ENCODE peak calls at places on chromosomes 6 and 20, in ten cellular contexts. Q, R, E, T, K, O, W, I, H and S are unnamed samples.

GRCh38 chr6:27865952-27866369 is 46.2 kb downstream of the OR2B2 start:
- DNase-seq in Q (no peak), R (no peak), E (no peak), T (no peak), K (no peak), O (no peak), W (peak), I (peak), H (peak), S (no peak)

GRCh38 chr6:90123796-90124195 is 172.8 kb downstream of the BACH2 start:
- DNase-seq in Q (no peak), R (peak), E (no peak), T (no peak), K (no peak), O (no peak), W (no peak), I (no peak), H (no peak), S (no peak)

GRCh38 chr6:48813821-48814220 is 649.2 kb downstream of the MMUT start:
- DNase-seq in Q (no peak), R (peak), E (no peak), T (no peak), K (no peak), O (no peak), W (no peak), I (no peak), H (no peak), S (no peak)

GRCh38 chr6:1222426-1223311 is 89.2 kb upstream of the FOXQ1 start:
- DNase-seq in Q (no peak), R (no peak), E (no peak), T (no peak), K (no peak), O (peak), W (no peak), I (no peak), H (no peak), S (no peak)

GRCh38 chr6:12538881-12539357 is 177.6 kb upstream of the PHACTR1 start:
- DNase-seq in Q (no peak), R (no peak), E (no peak), T (peak), K (no peak), O (peak), W (no peak), I (peak), H (no peak), S (no peak)

GRCh38 chr6:150377211-150377781 is 8.5 kb downstream of the IYD start:
- DNase-seq in Q (no peak), R (no peak), E (no peak), T (peak), K (no peak), O (no peak), W (no peak), I (no peak), H (no peak), S (no peak)

GRCh38 chr20:48359692-48360337 is 468.0 kb downstream of the PREX1 start:
- DNase-seq in Q (no peak), R (no peak), E (no peak), T (no peak), K (no peak), O (no peak), W (peak), I (no peak), H (no peak), S (no peak)

GRCh38 chr6:108194503-108194902 is 28.7 kb downstream of the NR2E1 start:
- DNase-seq in Q (no peak), R (no peak), E (no peak), T (no peak), K (no peak), O (no peak), W (no peak), I (no peak), H (no peak), S (no peak)

GRCh38 chr20:16292227-16292626 is 281.0 kb downstream of the KIF16B start:
- DNase-seq in Q (no peak), R (peak), E (no peak), T (no peak), K (no peak), O (no peak), W (no peak), I (no peak), H (peak), S (no peak)

GRCh38 chr20:34017610-34018009 is 23.9 kb downstream of the RALY start:
- DNase-seq in Q (no peak), R (peak), E (no peak), T (no peak), K (no peak), O (no peak), W (no peak), I (no peak), H (peak), S (peak)

GRCh38 chr6:134813146-134813545 is 136.8 kb downstream of the ALDH8A1 start:
- DNase-seq in Q (no peak), R (no peak), E (no peak), T (no peak), K (no peak), O (no peak), W (no peak), I (no peak), H (peak), S (peak)

GRCh38 chr6:42091718-42092023 is 41.3 kb downstream of the TAF8 start:
- DNase-seq in Q (no peak), R (no peak), E (no peak), T (no peak), K (no peak), O (no peak), W (no peak), I (no peak), H (no peak), S (no peak)

GRCh38 chr6:128743974-128744765 is 138.8 kb upstream of the LAMA2 start:
- DNase-seq in Q (no peak), R (no peak), E (no peak), T (no peak), K (no peak), O (no peak), W (no peak), I (no peak), H (no peak), S (no peak)

GRCh38 chr6:107989166-107990094 is 31.4 kb upstream of the SEC63 start:
- DNase-seq in Q (no peak), R (no peak), E (no peak), T (no peak), K (no peak), O (no peak), W (no peak), I (no peak), H (no peak), S (no peak)

GRCh38 chr20:56630506-56631317 is 1.6 kb downstream of the TFAP2C start:
- DNase-seq in Q (no peak), R (peak), E (no peak), T (no peak), K (no peak), O (no peak), W (no peak), I (peak), H (peak), S (no peak)
- H3K4me3 ChIP-seq in Q (peak), R (peak), E (peak), T (no peak), K (peak), O (peak), W (peak), I (peak), H (peak), S (peak)

DNA sequence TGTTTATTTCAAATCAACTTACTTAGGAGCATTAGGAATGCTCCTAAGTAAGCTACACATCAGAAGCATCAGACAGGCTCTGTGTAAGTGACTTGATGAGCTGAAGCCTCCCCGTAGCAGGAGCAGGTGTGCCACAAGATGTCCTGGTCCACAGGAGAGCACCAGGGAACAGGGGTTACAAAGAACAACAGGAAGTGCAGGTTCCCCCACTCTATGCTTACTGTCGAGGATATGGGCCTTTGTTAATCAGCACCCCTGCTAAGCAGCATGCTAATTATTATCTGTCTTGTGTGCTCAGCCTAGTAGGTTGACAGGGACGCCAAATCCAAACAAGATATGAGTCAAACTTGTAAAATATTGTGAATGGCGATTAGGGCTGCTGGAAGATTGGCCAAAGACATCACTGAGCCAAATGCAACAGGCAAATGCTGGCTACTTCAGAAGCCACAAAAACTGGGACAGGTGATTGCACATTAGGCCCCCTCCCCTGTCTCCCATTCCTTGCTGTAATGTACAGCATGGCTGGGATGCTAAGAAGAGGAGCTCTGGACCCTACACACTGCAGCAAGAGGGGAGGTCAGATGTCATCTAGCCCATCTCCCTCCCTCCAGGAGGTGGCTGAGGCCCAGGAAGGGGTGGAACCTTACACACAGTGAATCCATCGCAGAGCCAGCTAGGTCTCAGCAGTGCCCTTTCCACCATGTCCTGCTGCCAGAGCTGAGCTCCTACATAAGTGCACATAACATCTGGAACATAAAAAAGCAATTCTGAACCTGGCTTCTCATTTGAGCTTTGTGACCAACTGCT is 947 bp downstream of the TGM3 start:
- DNase-seq in Q (no peak), R (no peak), E (no peak), T (no peak), K (no peak), O (no peak), W (no peak), I (no peak), H (no peak), S (no peak)
- H3K4me3 ChIP-seq in Q (no peak), R (no peak), E (no peak), T (no peak), K (no peak), O (no peak), W (no peak), I (no peak), H (no peak), S (no peak)

DNA sequence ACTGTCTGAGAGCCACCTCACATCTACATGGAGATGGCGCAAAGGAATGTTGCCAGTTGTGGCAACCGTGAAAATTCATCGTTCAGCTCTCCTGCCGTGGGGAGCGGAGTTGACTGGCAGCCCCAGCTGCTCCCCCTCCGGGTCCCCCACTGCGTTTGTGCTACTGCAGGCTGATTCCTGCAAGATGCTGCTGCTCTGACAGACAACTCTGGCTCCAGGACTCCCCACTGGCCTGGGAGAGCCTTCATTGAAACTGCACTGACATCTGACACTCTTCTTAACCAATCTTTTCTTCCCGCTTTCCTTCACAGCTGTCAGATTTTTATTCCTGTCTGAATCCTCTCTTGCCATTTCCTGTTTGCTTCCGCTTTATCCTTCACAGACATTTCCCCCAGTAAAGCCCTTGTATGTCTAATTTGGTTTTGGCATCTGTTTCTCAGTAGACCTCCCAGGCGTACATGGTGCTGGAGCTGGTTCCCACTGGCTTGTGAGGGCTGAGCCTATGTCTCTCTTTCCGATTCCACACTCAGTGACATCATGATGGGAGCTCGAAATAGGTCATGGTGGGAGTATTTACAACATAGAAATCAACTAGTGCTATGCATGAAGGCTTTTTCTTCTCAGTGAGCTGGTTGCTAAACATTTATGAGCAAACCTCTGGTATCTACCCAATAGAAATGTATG is 9.5 kb upstream of the ATRN start:
- DNase-seq in Q (no peak), R (peak), E (no peak), T (no peak), K (no peak), O (no peak), W (no peak), I (peak), H (no peak), S (no peak)
- H3K4me3 ChIP-seq in Q (no peak), R (no peak), E (no peak), T (no peak), K (no peak), O (no peak), W (no peak), I (no peak), H (no peak), S (no peak)

GRCh38 chr6:45427632-45428031 is 49.9 kb upstream of the SUPT3H start:
- DNase-seq in Q (no peak), R (no peak), E (no peak), T (no peak), K (no peak), O (no peak), W (no peak), I (no peak), H (no peak), S (no peak)
- H3K4me3 ChIP-seq in Q (no peak), R (no peak), E (no peak), T (no peak), K (no peak), O (no peak), W (no peak), I (no peak), H (no peak), S (no peak)

DNA sequence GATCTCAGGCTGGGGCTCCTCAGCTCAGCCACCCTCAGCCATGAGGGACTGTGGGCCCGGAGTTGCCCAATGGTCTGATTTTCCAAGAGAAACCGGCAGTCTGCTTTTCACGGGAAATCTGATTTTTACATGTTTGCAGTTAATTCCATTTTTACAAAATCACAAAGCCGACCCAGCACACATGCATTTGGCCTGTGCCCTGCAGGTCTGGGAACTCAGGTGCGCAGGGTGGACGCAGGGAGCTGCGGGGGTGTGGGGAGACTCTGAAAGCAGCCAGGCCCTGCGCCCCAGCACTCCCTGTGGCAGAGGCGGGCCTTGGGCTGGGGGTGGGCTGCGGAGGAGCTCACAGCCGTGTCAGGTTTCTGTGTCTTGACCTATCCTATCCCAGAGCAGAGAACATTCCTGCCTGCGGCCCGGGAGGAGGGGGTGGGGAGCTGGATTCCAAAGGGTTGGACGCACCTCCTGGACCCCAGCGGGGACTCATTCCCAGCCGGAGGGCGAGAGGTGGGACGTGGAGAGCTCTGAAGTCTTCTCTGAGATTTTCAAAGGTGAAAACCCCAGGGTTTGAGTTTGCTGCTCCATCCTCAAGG is 60.6 kb downstream of the ADNP start:
- DNase-seq in Q (no peak), R (no peak), E (no peak), T (no peak), K (no peak), O (no peak), W (no peak), I (peak), H (no peak), S (no peak)
- H3K4me3 ChIP-seq in Q (no peak), R (no peak), E (no peak), T (no peak), K (no peak), O (no peak), W (no peak), I (no peak), H (no peak), S (no peak)

DNA sequence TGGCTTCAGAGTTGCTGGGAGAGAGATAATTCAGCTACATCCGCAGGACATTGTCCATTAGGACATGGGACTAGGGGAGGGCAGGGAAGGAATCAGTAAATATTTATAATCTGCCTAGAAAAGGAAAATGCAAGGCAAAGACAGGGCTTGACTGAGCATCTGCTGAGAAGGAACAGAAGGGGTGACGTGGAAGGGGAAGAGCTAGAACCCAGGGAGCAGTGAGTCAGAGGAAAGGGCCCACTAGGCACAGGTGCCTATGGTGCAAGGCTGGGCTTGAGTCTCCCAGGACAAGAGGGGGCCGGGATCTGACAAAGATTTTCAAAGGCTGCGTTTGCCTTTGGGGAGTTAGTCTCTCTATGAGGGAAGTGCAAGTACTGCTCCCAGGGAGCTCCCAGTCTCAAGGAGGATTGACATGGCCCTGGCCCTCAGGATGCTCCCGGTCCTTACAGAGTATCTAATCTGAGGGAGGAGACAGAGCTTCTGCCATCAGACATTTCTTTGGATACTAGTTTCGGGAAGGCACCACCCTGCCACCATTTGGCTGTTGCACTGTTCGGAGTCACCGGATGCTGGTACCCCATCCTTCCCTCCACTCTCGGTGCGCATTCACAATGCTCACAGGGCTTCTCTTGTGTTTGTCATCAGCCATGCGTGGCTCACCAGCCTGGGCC is 21.9 kb downstream of the VEGFA start:
- DNase-seq in Q (no peak), R (no peak), E (no peak), T (no peak), K (no peak), O (no peak), W (no peak), I (no peak), H (no peak), S (no peak)
- H3K4me3 ChIP-seq in Q (no peak), R (no peak), E (no peak), T (no peak), K (no peak), O (no peak), W (no peak), I (no peak), H (no peak), S (no peak)

DNA sequence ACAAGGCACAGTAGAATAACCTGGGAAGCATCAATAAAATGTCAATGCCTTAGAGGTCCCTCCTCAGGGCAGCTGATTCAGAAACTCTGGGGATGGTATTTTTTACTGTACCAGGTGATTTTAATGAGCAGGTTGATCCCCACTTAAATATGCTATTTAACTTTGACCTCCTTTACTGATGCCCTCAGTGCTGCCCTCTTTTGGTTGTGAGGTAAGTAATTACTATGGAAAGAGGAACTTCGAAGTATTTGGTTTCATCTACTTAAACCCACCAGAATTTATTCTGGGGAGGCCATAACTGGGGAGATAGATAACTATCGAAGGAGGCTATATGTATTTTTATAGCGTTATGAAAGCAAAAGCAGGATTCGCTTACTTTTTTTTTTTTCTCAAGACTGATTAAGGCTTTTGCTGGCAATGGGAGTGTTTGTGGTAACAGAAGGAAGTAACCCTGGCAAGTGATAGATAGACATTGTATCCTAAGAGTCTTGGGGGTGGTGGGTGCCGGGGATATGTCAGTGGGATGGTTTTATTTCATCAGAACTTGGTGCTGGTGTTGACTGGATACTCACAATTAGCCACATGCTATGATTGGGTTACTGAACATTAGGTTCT is 168.9 kb upstream of the CENPW start:
- DNase-seq in Q (no peak), R (peak), E (no peak), T (no peak), K (no peak), O (no peak), W (peak), I (peak), H (peak), S (no peak)
- H3K4me3 ChIP-seq in Q (no peak), R (no peak), E (no peak), T (no peak), K (no peak), O (no peak), W (no peak), I (no peak), H (no peak), S (no peak)

DNA sequence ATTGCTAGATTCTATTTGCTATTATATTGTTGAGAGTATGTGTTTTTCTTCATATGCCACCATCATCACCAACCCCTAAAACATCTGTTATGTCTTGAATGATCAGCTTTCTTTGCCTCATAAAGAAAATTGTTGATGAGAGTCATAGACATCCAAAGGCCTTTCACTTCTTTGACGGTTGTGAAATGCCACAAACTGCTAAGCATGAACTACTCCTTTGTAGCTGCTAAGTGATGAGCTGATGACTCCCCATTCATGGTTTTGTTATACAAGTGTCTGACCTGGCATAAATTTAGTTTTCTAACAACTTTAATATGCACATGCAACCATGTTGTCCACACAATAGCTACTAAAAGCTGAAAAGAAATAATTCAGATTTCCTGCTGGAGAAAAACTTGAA is 684 bp upstream of the MED23 start:
- DNase-seq in Q (no peak), R (peak), E (no peak), T (no peak), K (no peak), O (no peak), W (no peak), I (no peak), H (no peak), S (no peak)
- H3K4me3 ChIP-seq in Q (peak), R (peak), E (peak), T (no peak), K (peak), O (peak), W (peak), I (peak), H (peak), S (no peak)